ENCODE peak calls at places on chromosomes 3 and 15, in seven cellular contexts. D is upper lobe of right lung, G is choroid plexus epithelial cell, I is AG09309, J is tibial artery, W is upper lobe of left lung, Q is SK-N-SH. X is an unnamed sample.

GRCh38 chr3:127074900-127075360 is 92.0 kb downstream of the PLXNA1 start:
- DNase-seq in Q (peak), D (peak), G (peak), J (peak), I (peak), W (no peak), X (no peak)

GRCh38 chr3:37816271-37816670 is 45.4 kb upstream of the CTDSPL start:
- DNase-seq in Q (no peak), G (peak), D (no peak), W (no peak), J (no peak), I (no peak), X (no peak)

GRCh38 chr15:25682349-25682748 is 180.8 kb downstream of the ATP10A start:
- DNase-seq in W (no peak), G (no peak), J (peak), I (no peak), D (no peak), Q (no peak), X (no peak)

GRCh38 chr15:53196235-53196634 is 406.1 kb upstream of the ONECUT1 start:
- DNase-seq in I (no peak), G (no peak), J (no peak), Q (no peak), W (no peak), D (no peak), X (no peak)

GRCh38 chr3:157087398-157088132 is 72.4 kb downstream of the CCNL1 start:
- DNase-seq in Q (no peak), G (no peak), W (no peak), D (no peak), J (no peak), I (no peak), X (no peak)

GRCh38 chr3:73624363-73625123 is at the start of gene PDZRN3:
- DNase-seq in I (no peak), D (peak), W (peak), Q (peak), J (peak), G (peak), X (no peak)

GRCh38 chr3:127440384-127440783 is 150.1 kb downstream of the TPRA1 start:
- DNase-seq in Q (no peak), W (no peak), J (peak), I (no peak), D (peak), G (no peak), X (no peak)

GRCh38 chr3:177419904-177420601 is 222.8 kb upstream of the TBL1XR1 start:
- DNase-seq in I (no peak), Q (no peak), G (no peak), J (no peak), W (no peak), D (no peak), X (no peak)

GRCh38 chr3:154886437-154886836 is 193.7 kb upstream of the MME start:
- DNase-seq in D (no peak), G (peak), J (no peak), Q (peak), I (peak), W (no peak), X (no peak)

GRCh38 chr15:70802629-70803028 is 39.3 kb upstream of the UACA start:
- DNase-seq in I (no peak), D (no peak), G (peak), W (no peak), J (no peak), Q (no peak), X (no peak)

GRCh38 chr3:196868297-196868661 is 559 bp downstream of the SENP5 start:
- DNase-seq in G (peak), I (no peak), J (no peak), W (no peak), Q (peak), D (no peak), X (no peak)
- TF ChIP-seq CTCF in G (no peak), I (no peak), J (no peak), W (no peak), Q (no peak), D (no peak), X (no peak)

DNA sequence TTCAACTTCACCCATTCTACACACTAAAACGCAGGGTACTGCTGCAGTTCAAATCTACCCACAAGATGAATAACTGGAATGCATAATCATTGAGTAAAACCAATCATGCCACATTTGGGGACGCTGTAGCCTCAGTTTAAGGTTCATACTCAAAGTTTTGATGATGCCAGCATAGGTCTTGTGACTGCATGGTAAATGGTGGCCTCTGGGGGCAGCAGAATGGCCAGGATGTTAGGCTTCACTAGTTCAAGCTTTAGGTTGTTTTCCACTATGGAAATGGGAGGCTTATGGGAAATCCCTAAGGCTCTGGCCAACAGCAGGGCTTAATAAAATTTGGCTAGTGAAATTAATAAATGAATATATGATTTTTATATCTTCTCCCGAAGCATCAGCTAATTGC is 104.3 kb upstream of the TSC22D2 start:
- DNase-seq in I (no peak), Q (no peak), G (no peak), J (no peak), D (no peak), W (no peak), X (no peak)
- TF ChIP-seq CTCF in I (peak), Q (peak), G (peak), J (no peak), D (peak), W (no peak), X (no peak)

GRCh38 chr3:117141821-117142220 is 432.2 kb downstream of the TUSC7 start:
- DNase-seq in D (no peak), G (no peak), W (no peak), J (no peak), I (no peak), Q (no peak), X (no peak)
- TF ChIP-seq CTCF in D (no peak), G (no peak), W (no peak), J (no peak), I (no peak), Q (no peak), X (no peak)

GRCh38 chr3:194687638-194688206 is 2.0 kb downstream of the FAM43A start:
- DNase-seq in I (no peak), W (peak), G (peak), Q (peak), J (peak), D (peak), X (peak)
- TF ChIP-seq CTCF in I (peak), W (no peak), G (peak), Q (no peak), J (peak), D (peak), X (no peak)

GRCh38 chr3:112531358-112531781 is 30.4 kb downstream of the ATG3 start:
- DNase-seq in J (no peak), D (no peak), G (peak), W (no peak), Q (peak), I (peak), X (no peak)
- TF ChIP-seq CTCF in J (peak), D (peak), G (peak), W (peak), Q (peak), I (peak), X (peak)

GRCh38 chr15:82849556-82850241 is 40.3 kb downstream of the WHAMM start:
- DNase-seq in G (peak), D (peak), I (peak), W (peak), Q (peak), J (peak), X (no peak)
- TF ChIP-seq CTCF in G (peak), D (peak), I (peak), W (peak), Q (peak), J (peak), X (no peak)

DNA sequence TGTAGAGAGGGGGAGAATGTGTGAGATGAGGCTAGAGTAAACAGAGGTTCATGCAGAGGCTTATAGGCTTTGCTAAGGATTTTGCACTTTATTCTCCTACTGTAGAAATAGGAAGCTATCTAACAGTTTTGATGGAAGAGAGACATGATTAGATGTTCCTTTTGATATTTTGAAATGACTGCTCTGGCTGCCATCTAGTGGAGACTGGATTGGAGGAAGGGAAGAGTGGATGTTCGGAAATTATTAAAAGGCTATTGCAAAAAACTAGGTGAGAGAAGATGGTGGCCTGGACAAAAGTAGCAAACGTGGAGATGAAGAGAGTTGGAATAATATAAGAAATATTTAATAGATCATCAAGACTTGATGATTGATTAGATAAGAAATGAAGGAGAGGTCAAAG is 42.2 kb downstream of the SYN2 start:
- DNase-seq in W (no peak), Q (peak), G (peak), I (no peak), D (no peak), J (no peak), X (no peak)
- TF ChIP-seq CTCF in W (no peak), Q (peak), G (peak), I (peak), D (peak), J (no peak), X (no peak)

GRCh38 chr3:171867976-171868375 is 24.8 kb downstream of the TMEM212 start:
- DNase-seq in J (no peak), W (no peak), G (no peak), I (no peak), Q (no peak), D (no peak), X (no peak)
- TF ChIP-seq CTCF in J (no peak), W (no peak), G (peak), I (peak), Q (peak), D (peak), X (no peak)

GRCh38 chr3:113828605-113829004 is 10.0 kb upstream of the GRAMD1C start:
- DNase-seq in I (no peak), J (no peak), D (no peak), W (no peak), Q (no peak), G (no peak), X (no peak)

GRCh38 chr3:113829576-113830354 is 8.8 kb upstream of the GRAMD1C start:
- DNase-seq in Q (no peak), I (no peak), D (no peak), J (no peak), W (no peak), G (no peak), X (no peak)

GRCh38 chr3:113819866-113820265 is 18.7 kb upstream of the GRAMD1C start:
- DNase-seq in I (no peak), J (no peak), D (no peak), Q (no peak), W (no peak), G (no peak), X (no peak)

DNA sequence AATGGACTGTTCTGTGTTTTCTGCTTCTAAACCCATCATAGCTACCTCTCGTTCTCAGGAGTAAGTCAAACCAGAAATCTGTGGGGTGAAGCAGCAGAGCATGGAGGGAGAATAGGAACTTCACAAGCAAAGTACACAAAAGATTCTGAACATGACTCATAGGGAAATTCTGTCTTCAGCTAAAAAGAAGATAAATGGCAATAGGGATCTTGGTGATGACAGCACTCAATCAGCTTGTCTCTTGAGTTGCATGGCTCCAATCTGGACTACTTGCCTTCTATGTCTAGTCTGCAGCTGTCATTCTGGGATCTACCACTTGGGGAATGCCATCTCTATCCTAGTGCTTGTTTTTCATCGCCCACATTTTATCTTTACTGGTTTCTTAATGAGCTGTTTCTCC is 13.5 kb upstream of the GRAMD1C start:
- DNase-seq in Q (peak), I (no peak), J (no peak), D (no peak), G (peak), W (no peak), X (no peak)
- TF ChIP-seq CTCF in Q (peak), I (peak), J (no peak), D (peak), G (peak), W (no peak), X (no peak)

X was measured in activated B cell treated with CpG ODN at 0.5 μM for 24 hours.